ENCODE peak calls at places on chromosomes 7 and 10, in nine cellular contexts. R, I, G, D, B, E, S, H and Z are unnamed samples.

GRCh38 chr7:105682331-105683070 is 101.2 kb upstream of the EFCAB10 start:
- DNase-seq in I (no peak), B (no peak), H (no peak), D (no peak), G (no peak), E (no peak), R (no peak), S (peak; percentile 52), Z (no peak)

GRCh38 chr7:97873606-97874005 is 1.4 kb upstream of the ASNS start:
- DNase-seq in I (no peak), E (no peak), D (no peak), B (no peak), H (no peak), G (no peak), R (no peak), S (no peak), Z (no peak)

GRCh38 chr7:157558875-157559595 is 222.2 kb downstream of the DNAJB6 start:
- DNase-seq in H (no peak), I (no peak), G (no peak), D (peak; percentile 11), S (no peak), B (peak; percentile 45), E (peak; percentile 60), R (no peak), Z (no peak)

GRCh38 chr10:970311-971149 is 17.7 kb upstream of the GTPBP4 start:
- DNase-seq in B (peak; percentile 63), R (no peak), G (peak; percentile 27), I (no peak), S (peak; percentile 9), H (no peak), E (no peak), D (no peak), Z (no peak)

GRCh38 chr10:77034795-77035194 is 602.8 kb downstream of the KCNMA1 start:
- DNase-seq in D (no peak), S (no peak), B (no peak), G (no peak), I (no peak), H (no peak), R (no peak), E (no peak), Z (no peak)

GRCh38 chr10:125299476-125299875 is 139.1 kb upstream of the CTBP2 start:
- DNase-seq in R (no peak), H (no peak), I (no peak), E (no peak), G (no peak), B (no peak), S (no peak), D (no peak), Z (no peak)

GRCh38 chr10:113347508-113347907 is 205.3 kb upstream of the HABP2 start:
- DNase-seq in D (peak; percentile 53), B (no peak), I (peak; percentile 13), S (no peak), R (no peak), G (no peak), E (no peak), H (no peak), Z (no peak)

GRCh38 chr10:17685227-17685840 is 41.4 kb downstream of the STAM start:
- DNase-seq in G (no peak), I (no peak), R (no peak), S (no peak), E (no peak), D (no peak), B (no peak), H (no peak), Z (peak; percentile 80)

GRCh38 chr7:17441557-17441956 is 143.1 kb downstream of the AHR start:
- DNase-seq in G (no peak), D (no peak), H (no peak), R (no peak), B (no peak), E (no peak), S (peak; percentile 30), I (no peak), Z (no peak)

GRCh38 chr10:95767884-95768556 is 12.1 kb downstream of the ENTPD1 start:
- DNase-seq in H (no peak), E (no peak), I (peak; percentile 10), S (peak; percentile 56), G (no peak), D (peak; percentile 27), B (no peak), R (no peak), Z (peak; percentile 88)

GRCh38 chr10:100930368-100930767 is 17.6 kb downstream of the SLF2 start:
- DNase-seq in G (no peak), B (no peak), R (no peak), I (no peak), D (no peak), E (no peak), H (no peak), S (no peak), Z (no peak)

GRCh38 chr7:36128448-36129047 is 24.5 kb upstream of the EEPD1 start:
- DNase-seq in H (no peak), I (peak; percentile 91), B (no peak), D (peak; percentile 88), R (peak; percentile 85), G (peak; percentile 87), S (peak; percentile 88), E (no peak), Z (no peak)

GRCh38 chr10:118965636-118966035 is 63.9 kb upstream of the NANOS1 start:
- DNase-seq in I (no peak), B (no peak), S (no peak), G (no peak), D (no peak), E (no peak), H (no peak), R (no peak), Z (no peak)

GRCh38 chr10:12703813-12704212 is 297.7 kb downstream of the CCDC3 start:
- DNase-seq in D (no peak), B (no peak), I (peak; percentile 90), G (no peak), E (no peak), R (peak; percentile 86), H (no peak), S (peak; percentile 71), Z (no peak)

GRCh38 chr10:24625778-24626177 is 97.9 kb downstream of the ARHGAP21 start:
- DNase-seq in R (no peak), B (no peak), E (no peak), G (no peak), S (no peak), D (no peak), H (no peak), I (no peak), Z (no peak)

GRCh38 chr10:48215148-48215982 is 59.1 kb downstream of the FRMPD2 start:
- DNase-seq in E (no peak), D (no peak), H (no peak), R (peak; percentile 76), S (peak; percentile 57), I (peak; percentile 17), G (peak; percentile 61), B (no peak), Z (peak; percentile 77)

DNA sequence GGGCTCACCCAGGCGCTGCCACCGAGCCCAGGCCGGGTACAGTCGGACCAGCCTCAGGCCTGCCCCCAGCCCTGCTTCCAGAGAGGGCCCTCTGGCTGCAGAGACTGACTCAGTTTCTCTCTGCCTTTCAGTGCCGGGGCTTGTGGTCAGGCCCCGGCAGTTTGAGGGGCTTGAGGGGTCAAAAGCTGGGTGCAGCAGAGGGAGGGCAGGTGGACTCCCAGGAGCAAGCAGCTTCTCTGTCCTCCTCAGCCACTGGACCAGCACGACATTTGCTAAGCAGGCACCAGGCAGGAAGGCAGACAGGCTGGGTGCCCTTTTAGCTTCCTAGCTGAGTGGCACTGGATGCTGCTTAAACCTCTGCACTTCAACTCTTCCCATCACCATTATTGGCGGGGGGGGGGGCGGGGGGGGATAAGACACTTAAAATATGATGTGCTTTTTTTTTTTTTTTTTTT is 168.5 kb downstream of the NEURL1 start:
- DNase-seq in I (no peak), D (no peak), B (no peak), R (no peak), S (no peak), E (no peak), G (no peak), H (no peak), Z (no peak)
- H3K4me3 ChIP-seq in I (peak overlapping the region; percentile 84), D (peak overlapping the region; percentile 73), B (peak overlapping the region; percentile 68), R (no peak overlapping the region), S (no peak overlapping the region), E (no peak overlapping the region), G (peak overlapping the region; percentile 42), H (peak overlapping the region; percentile 99), Z (no peak overlapping the region)

GRCh38 chr10:132890301-132890700 is 52.1 kb downstream of the CFAP46 start:
- DNase-seq in H (no peak), I (no peak), S (no peak), G (no peak), D (no peak), B (no peak), R (no peak), E (no peak), Z (no peak)

GRCh38 chr10:132891313-132891712 is 51.1 kb downstream of the CFAP46 start:
- DNase-seq in G (no peak), H (no peak), D (no peak), E (no peak), I (no peak), S (no peak), B (peak; percentile 4), R (no peak), Z (no peak)

GRCh38 chr10:132889556-132889955 is 52.8 kb downstream of the CFAP46 start:
- DNase-seq in D (no peak), H (no peak), S (no peak), I (no peak), G (no peak), R (no peak), E (peak; percentile 55), B (peak; percentile 18), Z (no peak)

GRCh38 chr10:132886211-132887099 is 55.9 kb downstream of the CFAP46 start:
- DNase-seq in E (peak; percentile 70), G (no peak), D (no peak), B (peak; percentile 51), S (peak; percentile 9), H (no peak), I (no peak), R (no peak), Z (no peak)

DNA sequence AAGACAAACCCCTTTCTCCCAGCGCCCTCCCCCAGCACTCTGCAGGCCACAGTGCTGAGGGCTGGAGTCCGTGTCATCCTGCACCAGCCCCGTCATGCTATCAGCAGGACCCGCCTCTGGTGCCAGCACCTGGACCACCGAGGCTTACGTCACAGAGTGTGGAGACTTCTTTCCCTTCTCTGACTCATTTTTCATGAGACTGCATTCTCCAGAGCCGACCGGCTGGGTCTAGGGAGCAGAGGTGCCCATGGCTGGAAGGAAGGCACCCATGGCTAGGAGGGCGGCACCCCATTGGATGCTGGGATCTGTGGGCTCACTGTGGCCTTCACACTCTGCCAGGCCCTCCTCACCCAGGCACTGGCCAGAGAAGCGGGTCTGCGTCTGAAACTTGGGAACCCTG is 53.3 kb downstream of the CFAP46 start:
- DNase-seq in E (peak; percentile 50), R (no peak), G (no peak), S (no peak), I (no peak), B (peak; percentile 37), D (no peak), H (no peak), Z (no peak)
- TF ChIP-seq CTCF in E (no peak), R (no peak), G (no peak), S (no peak), I (no peak), B (no peak), D (no peak), H (no peak), Z (no peak)

GRCh38 chr7:137999496-138000080 is 2.3 kb downstream of the CREB3L2 start:
- DNase-seq in G (no peak), E (no peak), R (peak; percentile 67), S (no peak), D (no peak), H (no peak), B (no peak), I (no peak), Z (no peak)
- H3K4me3 ChIP-seq in G (peak overlapping the region; percentile 30), E (peak overlapping the region; percentile 92), R (peak overlapping the region; percentile 97), S (peak overlapping the region; percentile 64), D (peak overlapping the region; percentile 81), H (no peak overlapping the region), B (peak overlapping the region; percentile 82), I (peak overlapping the region; percentile 97), Z (peak overlapping the region; percentile 68)

GRCh38 chr10:44981172-44982113 is 2.8 kb upstream of the DEPP1 start:
- DNase-seq in H (no peak), B (no peak), S (peak; percentile 89), G (no peak), D (peak; percentile 73), I (peak; percentile 95), R (peak; percentile 90), E (no peak), Z (peak; percentile 67)
- TF ChIP-seq CTCF in H (no peak), B (no peak), S (no peak), G (no peak), D (no peak), I (no peak), R (no peak), E (no peak), Z (no peak)